ENCODE peak calls at places on chromosome 6, in four cellular contexts. L, F, Z and E are unnamed samples.

GRCh38 chr6:47094351-47094925 is 52.3 kb upstream of the ADGRF1 start:
- DNase-seq in F (no peak), L (no peak), Z (no peak), E (no peak)

GRCh38 chr6:32685603-32686002 is 19.1 kb upstream of the HLA-DQB1 start:
- DNase-seq in F (no peak), L (peak; percentile 29), Z (no peak), E (no peak)

GRCh38 chr6:98836025-98836961 is 1.9 kb downstream of the POU3F2 start:
- DNase-seq in L (no peak), Z (no peak), F (no peak), E (no peak)

GRCh38 chr6:42981866-42982265 is 2.5 kb upstream of the PPP2R5D start:
- DNase-seq in L (no peak), Z (no peak), F (no peak), E (no peak)

GRCh38 chr6:44775121-44775520 is 387.6 kb downstream of the CDC5L start:
- DNase-seq in F (no peak), L (no peak), Z (no peak), E (no peak)

GRCh38 chr6:43436577-43437282 is 9.4 kb downstream of the ABCC10 start:
- DNase-seq in Z (no peak), F (no peak), L (no peak), E (peak; percentile 48)

GRCh38 chr6:141658721-141659120 is 474.0 kb upstream of the GJE1 start:
- DNase-seq in L (no peak), F (no peak), Z (no peak), E (no peak)

GRCh38 chr6:121309768-121310473 is 24.4 kb downstream of the TBC1D32 start:
- DNase-seq in Z (no peak), F (no peak), L (no peak), E (no peak)

GRCh38 chr6:13422601-13423247 is 64.7 kb downstream of the GFOD1 start:
- DNase-seq in Z (no peak), L (no peak), F (no peak), E (no peak)

GRCh38 chr6:160391419-160392116 is 43.4 kb downstream of the SLC22A3 start:
- DNase-seq in Z (no peak), L (no peak), F (no peak), E (peak; percentile 53)

GRCh38 chr6:52664991-52665686 is 5.8 kb upstream of the TMEM14A start:
- DNase-seq in F (no peak), Z (no peak), L (no peak), E (no peak)

GRCh38 chr6:168497381-168497780 is 56.4 kb downstream of the SMOC2 start:
- DNase-seq in Z (no peak), F (no peak), L (no peak), E (no peak)

GRCh38 chr6:82264824-82265223 is 17.3 kb upstream of the IBTK start:
- DNase-seq in F (no peak), L (no peak), Z (no peak), E (no peak)

GRCh38 chr6:5998236-5998635 is 8.5 kb downstream of the NRN1 start:
- DNase-seq in Z (no peak), F (no peak), L (no peak), E (no peak)
- H3K27me3 ChIP-seq in Z (peaks cover 100% of the 10 kb centered on the region), F (peaks cover 100% of the 10 kb centered on the region), L (peaks cover 97% of the 10 kb centered on the region), E (peaks cover 25% of the 10 kb centered on the region)

DNA sequence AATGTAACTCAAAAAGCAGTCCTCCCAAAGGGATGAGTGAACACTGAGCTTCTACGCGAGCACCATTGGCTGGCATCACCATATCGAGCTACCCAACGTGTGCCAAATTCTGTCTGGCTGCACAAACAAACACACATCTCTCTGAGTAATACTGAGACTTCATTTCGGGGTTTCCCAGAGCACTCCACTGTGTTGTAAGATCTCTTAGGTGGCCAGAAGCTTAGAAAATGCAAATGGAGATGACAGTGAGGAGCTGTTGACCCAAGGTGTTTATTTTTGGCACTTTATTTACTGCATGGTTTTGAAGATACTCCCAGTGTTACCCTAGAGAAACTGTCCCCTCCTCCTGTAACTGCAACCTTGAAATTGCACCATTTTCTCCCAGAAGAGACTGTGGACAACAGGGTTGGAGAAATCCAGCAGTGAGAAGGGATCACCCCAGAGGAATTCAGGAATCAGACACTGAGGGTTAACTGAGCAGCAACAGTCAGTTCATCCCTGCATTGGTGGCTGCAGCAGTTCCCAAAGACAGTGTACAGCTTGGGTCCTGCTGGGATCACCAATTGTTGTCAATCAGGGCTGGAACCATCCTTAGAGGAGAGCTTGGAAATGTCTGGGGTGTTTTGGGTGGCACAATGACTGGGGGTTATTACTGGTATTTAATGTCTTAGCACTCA is 1.0 kb upstream of the RIPOR2 start:
- DNase-seq in L (no peak), F (no peak), Z (no peak), E (no peak)
- H3K27ac ChIP-seq in L (peak overlapping the region; percentile 80), F (peak overlapping the region; percentile 92), Z (no peak overlapping the region), E (no peak overlapping the region)

DNA sequence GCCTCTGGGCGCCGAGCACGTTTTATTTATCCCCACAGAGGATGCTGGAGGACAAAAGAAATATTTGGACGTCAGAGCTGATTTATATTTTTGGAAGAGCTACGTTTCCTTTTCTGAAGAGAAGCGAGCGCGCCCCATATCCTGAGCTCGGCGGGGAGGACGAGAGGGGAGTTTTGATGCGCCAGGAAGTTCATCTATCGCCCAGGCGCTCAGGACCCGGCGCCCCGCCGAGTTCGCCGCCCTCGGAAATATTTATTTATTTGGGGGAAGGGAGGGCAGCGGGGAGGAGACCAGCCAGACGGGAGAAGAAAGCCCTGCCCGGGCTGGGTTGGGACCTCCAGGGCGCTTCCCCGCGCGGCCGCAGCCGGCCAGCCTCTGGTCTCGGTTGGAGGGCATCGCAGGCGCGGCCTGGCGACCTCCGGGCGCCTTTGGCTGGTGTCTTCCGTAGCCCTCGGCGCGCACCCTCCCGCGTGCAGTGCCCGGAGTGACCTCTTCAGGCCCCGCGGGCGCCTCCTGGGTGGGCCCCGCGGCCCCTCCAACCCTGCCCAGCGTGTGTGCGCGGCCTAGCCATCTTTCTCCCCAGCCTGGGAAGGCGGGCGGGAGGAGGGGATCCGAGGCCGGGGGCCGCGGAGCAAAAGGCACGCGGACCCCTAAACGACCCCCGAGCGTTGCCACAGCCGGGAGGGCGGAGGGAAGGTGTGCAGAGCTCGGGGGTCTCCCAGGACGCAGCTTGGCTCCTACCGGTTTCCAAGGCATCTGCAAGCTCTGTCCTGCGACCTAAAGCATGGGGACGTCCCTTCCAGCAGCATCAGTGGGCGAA is 5.4 kb upstream of the FOXF2 start:
- DNase-seq in Z (no peak), L (no peak), F (no peak), E (no peak)
- H3K27me3 ChIP-seq in Z (peaks cover 100% of the 10 kb centered on the region), L (peaks cover 50% of the 10 kb centered on the region), F (peaks cover 100% of the 10 kb centered on the region), E (peaks cover 24% of the 10 kb centered on the region)

DNA sequence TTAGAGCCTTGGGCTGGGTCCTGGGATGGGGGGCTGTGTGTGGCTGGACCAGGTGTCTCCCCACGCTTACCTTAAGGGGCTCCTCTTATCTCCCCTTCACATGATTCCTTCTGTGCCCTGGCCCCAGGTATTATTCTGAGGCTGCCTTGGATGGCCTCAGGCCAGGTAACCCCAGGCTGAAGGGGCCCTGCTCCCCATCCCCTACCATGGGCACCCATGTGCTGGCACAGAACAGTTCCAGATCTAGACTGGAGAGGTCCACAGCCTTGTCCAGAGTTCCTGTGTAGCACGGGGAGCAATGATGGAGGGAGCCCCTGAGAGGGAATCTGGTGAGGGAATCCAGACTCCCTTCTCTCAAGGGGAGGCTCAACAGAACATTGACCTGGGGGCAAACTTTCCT is 32.1 kb downstream of the MOCS1 start:
- DNase-seq in Z (no peak), L (no peak), F (peak; percentile 40), E (no peak)
- H3K27ac ChIP-seq in Z (peak overlapping the region; percentile 12), L (no peak overlapping the region), F (no peak overlapping the region), E (no peak overlapping the region)

GRCh38 chr6:3908961-3909360 is 59.8 kb downstream of the FAM50B start:
- DNase-seq in L (no peak), Z (no peak), F (no peak), E (no peak)
- H3K27me3 ChIP-seq in L (no peaks in the 10 kb centered on the region), Z (no peaks in the 10 kb centered on the region), F (peaks cover 14% of the 10 kb centered on the region), E (no peaks in the 10 kb centered on the region)

GRCh38 chr6:139251377-139252017 is 40.3 kb downstream of the TXLNB start:
- DNase-seq in L (no peak), Z (no peak), F (no peak), E (no peak)

GRCh38 chr6:139247618-139248017 is 44.2 kb downstream of the TXLNB start:
- DNase-seq in Z (no peak), F (no peak), L (no peak), E (no peak)

GRCh38 chr6:139250296-139251274 is 41.2 kb downstream of the TXLNB start:
- DNase-seq in L (peak; percentile 34), F (peak; percentile 85), Z (peak; percentile 52), E (peak; percentile 51)

GRCh38 chr6:139249387-139249786 is 42.4 kb downstream of the TXLNB start:
- DNase-seq in L (no peak), F (no peak), Z (no peak), E (no peak)

GRCh38 chr6:139248911-139249310 is 42.9 kb downstream of the TXLNB start:
- DNase-seq in L (no peak), Z (no peak), F (no peak), E (no peak)
- H3K27ac ChIP-seq in L (no peak overlapping the region), Z (no peak overlapping the region), F (no peak overlapping the region), E (no peak overlapping the region)

GRCh38 chr6:110043366-110043994 is 65.4 kb downstream of the GPR6 start:
- DNase-seq in F (no peak), L (no peak), Z (no peak), E (no peak)
- H3K27me3 ChIP-seq in F (no peaks in the 10 kb centered on the region), L (no peaks in the 10 kb centered on the region), Z (peaks cover 10% of the 10 kb centered on the region), E (no peaks in the 10 kb centered on the region)

DNA sequence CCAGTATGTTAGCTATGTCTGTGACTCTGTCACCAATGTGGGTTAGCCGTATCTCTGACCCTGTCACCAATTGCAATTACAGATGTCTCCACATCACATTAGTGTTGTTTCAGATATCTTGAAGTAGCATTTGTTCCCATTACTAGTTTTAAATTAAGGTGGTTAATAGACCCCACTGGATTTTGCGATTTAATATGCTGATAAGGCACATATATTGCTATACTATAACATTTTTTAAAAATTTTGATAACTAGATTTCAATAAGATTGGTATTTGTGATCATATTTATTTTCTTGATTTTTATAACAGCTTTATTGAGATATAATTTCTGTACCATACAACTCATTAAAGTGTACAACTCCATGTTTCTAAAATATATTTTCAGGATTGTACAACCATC is 33.9 kb downstream of the SYNJ2 start:
- DNase-seq in L (no peak), Z (no peak), F (no peak), E (no peak)
- H3K27ac ChIP-seq in L (no peak overlapping the region), Z (no peak overlapping the region), F (no peak overlapping the region), E (no peak overlapping the region)

GRCh38 chr6:9100869-9101575 is 665.7 kb upstream of the SLC35B3 start:
- DNase-seq in Z (no peak), L (no peak), F (no peak), E (no peak)

GRCh38 chr6:9095671-9096260 is 660.4 kb upstream of the SLC35B3 start:
- DNase-seq in Z (no peak), F (no peak), L (no peak), E (no peak)
- H3K27me3 ChIP-seq in Z (no peaks in the 10 kb centered on the region), F (no peaks in the 10 kb centered on the region), L (no peaks in the 10 kb centered on the region), E (no peaks in the 10 kb centered on the region)